ENCODE peak calls at places on chromosomes 13 and 19, in seven cellular contexts. One of them, this sample, is unnamed.

GRCh38 chr13:49679244-49679643 is 12.0 kb downstream of the EBPL start:
- DNase-seq in sigmoid colon: no peak
- DNase-seq in tibial nerve: no peak
- DNase-seq in K562: no peak
- DNase-seq in body of pancreas: peak
- DNase-seq in stomach: peak
- DNase-seq in upper lobe of left lung: no peak
- DNase-seq in this sample: no peak

GRCh38 chr19:15529774-15530372 is 21.5 kb downstream of the CYP4F22 start:
- DNase-seq in body of pancreas: no peak
- DNase-seq in tibial nerve: no peak
- DNase-seq in upper lobe of left lung: no peak
- DNase-seq in sigmoid colon: no peak
- DNase-seq in K562: no peak
- DNase-seq in stomach: peak
- DNase-seq in this sample: no peak

GRCh38 chr19:23070353-23070781 is 46.5 kb upstream of the ZNF730 start:
- DNase-seq in tibial nerve: no peak
- DNase-seq in stomach: no peak
- DNase-seq in K562: peak
- DNase-seq in body of pancreas: peak
- DNase-seq in upper lobe of left lung: peak
- DNase-seq in sigmoid colon: peak
- DNase-seq in this sample: peak

GRCh38 chr13:35866801-35867200 is 264.4 kb downstream of the DCLK1 start:
- DNase-seq in upper lobe of left lung: no peak
- DNase-seq in sigmoid colon: no peak
- DNase-seq in tibial nerve: no peak
- DNase-seq in K562: no peak
- DNase-seq in body of pancreas: no peak
- DNase-seq in stomach: no peak
- DNase-seq in this sample: no peak

GRCh38 chr19:916645-917322 is 349 bp upstream of the KISS1R start:
- DNase-seq in stomach: no peak
- DNase-seq in K562: peak
- DNase-seq in upper lobe of left lung: no peak
- DNase-seq in tibial nerve: no peak
- DNase-seq in body of pancreas: no peak
- DNase-seq in sigmoid colon: no peak
- DNase-seq in this sample: no peak

GRCh38 chr13:45541806-45542205 is 73.7 kb downstream of the ERICH6B start:
- DNase-seq in body of pancreas: no peak
- DNase-seq in upper lobe of left lung: peak
- DNase-seq in stomach: no peak
- DNase-seq in K562: no peak
- DNase-seq in sigmoid colon: no peak
- DNase-seq in tibial nerve: no peak
- DNase-seq in this sample: no peak

GRCh38 chr13:50677687-50678463 is 165.6 kb downstream of the DLEU7 start:
- DNase-seq in stomach: no peak
- DNase-seq in upper lobe of left lung: no peak
- DNase-seq in tibial nerve: no peak
- DNase-seq in K562: no peak
- DNase-seq in sigmoid colon: no peak
- DNase-seq in body of pancreas: no peak
- DNase-seq in this sample: no peak

GRCh38 chr19:32255566-32256295 is 89.7 kb upstream of the ZNF507 start:
- DNase-seq in K562: no peak
- DNase-seq in tibial nerve: no peak
- DNase-seq in stomach: no peak
- DNase-seq in sigmoid colon: no peak
- DNase-seq in upper lobe of left lung: no peak
- DNase-seq in body of pancreas: no peak
- DNase-seq in this sample: no peak

GRCh38 chr13:51524846-51525566 is 59.3 kb upstream of the WDFY2 start:
- DNase-seq in K562: no peak
- DNase-seq in sigmoid colon: no peak
- DNase-seq in body of pancreas: no peak
- DNase-seq in tibial nerve: no peak
- DNase-seq in stomach: no peak
- DNase-seq in upper lobe of left lung: no peak
- DNase-seq in this sample: no peak

GRCh38 chr13:109770436-109770835 is 15.9 kb downstream of the IRS2 start:
- DNase-seq in sigmoid colon: no peak
- DNase-seq in stomach: no peak
- DNase-seq in upper lobe of left lung: no peak
- DNase-seq in K562: no peak
- DNase-seq in tibial nerve: no peak
- DNase-seq in body of pancreas: no peak
- DNase-seq in this sample: no peak

GRCh38 chr19:14366529-14366928 is 14.7 kb upstream of the ADGRE5 start:
- DNase-seq in K562: peak
- DNase-seq in body of pancreas: peak
- DNase-seq in upper lobe of left lung: no peak
- DNase-seq in tibial nerve: peak
- DNase-seq in sigmoid colon: peak
- DNase-seq in stomach: peak
- DNase-seq in this sample: peak

GRCh38 chr13:73069206-73069815 is 10.5 kb downstream of the KLF5 start:
- DNase-seq in stomach: no peak
- DNase-seq in sigmoid colon: no peak
- DNase-seq in K562: no peak
- DNase-seq in body of pancreas: no peak
- DNase-seq in tibial nerve: no peak
- DNase-seq in upper lobe of left lung: no peak
- DNase-seq in this sample: no peak

GRCh38 chr19:23762884-23763711 is 4.4 kb upstream of the ZNF681 start:
- DNase-seq in upper lobe of left lung: peak
- DNase-seq in body of pancreas: peak
- DNase-seq in sigmoid colon: peak
- DNase-seq in stomach: peak
- DNase-seq in tibial nerve: peak
- DNase-seq in K562: peak
- DNase-seq in this sample: peak

GRCh38 chr13:47508518-47509228 is 492.4 kb downstream of the SUCLA2 start:
- DNase-seq in sigmoid colon: no peak
- DNase-seq in tibial nerve: no peak
- DNase-seq in stomach: no peak
- DNase-seq in upper lobe of left lung: no peak
- DNase-seq in K562: no peak
- DNase-seq in body of pancreas: no peak
- DNase-seq in this sample: no peak

GRCh38 chr13:113552079-113552478 is 32.5 kb upstream of the TFDP1 start:
- DNase-seq in sigmoid colon: no peak
- DNase-seq in upper lobe of left lung: no peak
- DNase-seq in K562: no peak
- DNase-seq in body of pancreas: no peak
- DNase-seq in stomach: peak
- DNase-seq in tibial nerve: no peak
- DNase-seq in this sample: no peak

GRCh38 chr13:33015275-33015674 is 948 bp upstream of the KL start:
- DNase-seq in upper lobe of left lung: no peak
- DNase-seq in K562: no peak
- DNase-seq in stomach: no peak
- DNase-seq in body of pancreas: no peak
- DNase-seq in tibial nerve: no peak
- DNase-seq in sigmoid colon: no peak
- DNase-seq in this sample: peak

GRCh38 chr19:47228937-47229673 is 1.9 kb downstream of the BBC3 start:
- DNase-seq in sigmoid colon: peak
- DNase-seq in tibial nerve: no peak
- DNase-seq in stomach: no peak
- DNase-seq in upper lobe of left lung: no peak
- DNase-seq in K562: peak
- DNase-seq in body of pancreas: no peak
- DNase-seq in this sample: peak

GRCh38 chr13:97057196-97057595 is 62.9 kb upstream of the OXGR1 start:
- DNase-seq in sigmoid colon: no peak
- DNase-seq in upper lobe of left lung: no peak
- DNase-seq in tibial nerve: no peak
- DNase-seq in body of pancreas: no peak
- DNase-seq in K562: no peak
- DNase-seq in stomach: no peak
- DNase-seq in this sample: no peak

GRCh38 chr19:4723465-4724251 is at the start of gene DPP9:
- DNase-seq in stomach: peak
- DNase-seq in body of pancreas: peak
- DNase-seq in sigmoid colon: peak
- DNase-seq in upper lobe of left lung: peak
- DNase-seq in tibial nerve: peak
- DNase-seq in K562: peak
- DNase-seq in this sample: peak
- TF ChIP-seq POLR2A in stomach: no peak
- TF ChIP-seq POLR2A in body of pancreas: peak
- TF ChIP-seq POLR2A in sigmoid colon: no peak
- TF ChIP-seq POLR2A in upper lobe of left lung: no peak
- TF ChIP-seq POLR2A in tibial nerve: peak
- TF ChIP-seq POLR2A in K562: no peak
- TF ChIP-seq POLR2A in this sample: no peak

GRCh38 chr19:5563008-5563431 is 4.7 kb downstream of the TINCR start:
- DNase-seq in tibial nerve: no peak
- DNase-seq in body of pancreas: no peak
- DNase-seq in stomach: no peak
- DNase-seq in sigmoid colon: no peak
- DNase-seq in K562: no peak
- DNase-seq in upper lobe of left lung: no peak
- DNase-seq in this sample: no peak
- TF ChIP-seq CTCF in tibial nerve: no peak
- TF ChIP-seq CTCF in body of pancreas: no peak
- TF ChIP-seq CTCF in stomach: no peak
- TF ChIP-seq CTCF in sigmoid colon: no peak
- TF ChIP-seq CTCF in K562: no peak
- TF ChIP-seq CTCF in upper lobe of left lung: no peak
- TF ChIP-seq CTCF in this sample: no peak

DNA sequence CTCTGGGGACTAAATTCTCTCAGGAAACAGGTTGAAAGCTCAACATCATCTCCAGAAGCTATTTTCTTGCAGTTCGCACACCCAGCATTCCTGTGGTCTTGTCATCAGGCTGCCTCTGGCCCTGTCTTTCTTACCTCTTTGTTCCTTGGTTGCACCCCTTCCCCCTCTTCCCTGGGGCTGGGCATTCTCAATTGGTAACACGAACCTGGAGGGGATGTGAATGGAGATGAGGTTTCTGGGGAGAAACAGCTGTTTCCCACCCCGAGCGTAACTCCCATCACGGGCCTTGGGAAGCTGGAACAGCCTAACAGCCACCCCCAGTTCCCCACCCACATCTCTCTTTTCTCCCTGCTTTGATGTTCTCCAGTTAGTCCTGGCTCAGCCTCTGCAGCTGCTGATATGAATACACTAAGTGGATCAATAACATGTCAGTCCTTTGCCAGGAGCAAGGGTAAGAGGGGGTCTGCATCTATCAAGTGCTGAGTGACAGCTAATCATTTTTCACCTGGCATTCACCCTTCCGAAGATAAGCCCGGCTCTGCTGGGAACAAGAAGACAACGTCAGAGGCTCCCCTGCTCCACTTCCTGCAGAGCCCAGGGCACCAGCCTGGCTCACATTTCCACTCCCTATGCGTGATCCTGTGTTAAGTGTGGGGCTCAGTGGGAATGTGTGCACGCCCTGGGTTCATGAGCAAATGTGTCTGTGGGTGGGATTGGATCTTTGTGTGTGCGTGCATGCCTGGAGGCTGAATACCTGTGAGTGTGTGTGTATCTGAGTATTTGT is 74.0 kb upstream of the KCTD15 start:
- DNase-seq in body of pancreas: peak
- DNase-seq in sigmoid colon: no peak
- DNase-seq in K562: no peak
- DNase-seq in tibial nerve: no peak
- DNase-seq in stomach: no peak
- DNase-seq in upper lobe of left lung: no peak
- DNase-seq in this sample: no peak
- TF ChIP-seq POLR2A in body of pancreas: no peak
- TF ChIP-seq POLR2A in sigmoid colon: no peak
- TF ChIP-seq POLR2A in K562: no peak
- TF ChIP-seq POLR2A in tibial nerve: no peak
- TF ChIP-seq POLR2A in stomach: no peak
- TF ChIP-seq POLR2A in upper lobe of left lung: no peak
- TF ChIP-seq POLR2A in this sample: no peak

GRCh38 chr19:2255112-2255845 is 938 bp downstream of the JSRP1 start:
- DNase-seq in sigmoid colon: no peak
- DNase-seq in K562: no peak
- DNase-seq in tibial nerve: no peak
- DNase-seq in body of pancreas: no peak
- DNase-seq in upper lobe of left lung: peak
- DNase-seq in stomach: no peak
- DNase-seq in this sample: no peak

GRCh38 chr19:2254052-2254872 is 2.0 kb downstream of the JSRP1 start:
- DNase-seq in body of pancreas: no peak
- DNase-seq in upper lobe of left lung: no peak
- DNase-seq in sigmoid colon: no peak
- DNase-seq in K562: no peak
- DNase-seq in stomach: no peak
- DNase-seq in tibial nerve: no peak
- DNase-seq in this sample: peak

GRCh38 chr19:2259331-2259730 is 3.1 kb upstream of the JSRP1 start:
- DNase-seq in upper lobe of left lung: no peak
- DNase-seq in body of pancreas: no peak
- DNase-seq in tibial nerve: no peak
- DNase-seq in sigmoid colon: no peak
- DNase-seq in stomach: no peak
- DNase-seq in K562: no peak
- DNase-seq in this sample: no peak

GRCh38 chr19:2253106-2254051 is 2.8 kb downstream of the JSRP1 start:
- DNase-seq in tibial nerve: no peak
- DNase-seq in upper lobe of left lung: peak
- DNase-seq in sigmoid colon: no peak
- DNase-seq in stomach: no peak
- DNase-seq in body of pancreas: no peak
- DNase-seq in K562: no peak
- DNase-seq in this sample: no peak

DNA sequence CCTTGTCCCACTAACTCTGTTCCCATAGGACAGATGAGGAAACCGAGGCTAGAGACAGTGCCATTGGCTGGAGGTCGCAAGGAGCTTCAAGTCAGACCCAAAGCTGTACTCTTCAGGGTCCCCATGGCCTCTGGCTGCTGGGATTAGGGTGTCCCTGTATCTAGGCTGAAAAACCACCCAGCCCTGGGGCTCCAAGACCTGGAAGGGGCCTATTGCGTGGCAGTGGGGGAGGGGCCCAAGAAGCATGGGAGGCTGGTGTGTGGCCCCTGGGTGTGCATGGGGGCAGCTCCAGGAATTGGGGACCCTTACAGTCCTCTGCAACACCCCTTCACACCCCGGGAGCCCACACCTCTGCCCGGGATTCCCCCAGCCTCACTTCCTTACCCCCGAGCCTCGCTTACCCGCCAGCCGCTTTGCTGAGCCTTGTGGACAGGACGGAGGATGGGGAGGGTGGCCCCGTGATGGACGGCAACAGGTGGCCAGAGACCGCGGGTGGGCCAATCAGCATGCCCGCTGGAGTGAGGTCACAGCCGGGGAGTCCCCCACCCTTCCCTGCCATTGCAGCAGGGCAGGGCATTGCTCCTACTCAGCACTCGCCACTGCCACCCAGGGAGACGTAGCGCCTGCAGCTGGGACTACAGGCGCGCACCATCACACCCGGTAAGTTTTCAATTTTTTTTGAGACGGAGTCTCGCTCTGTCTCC is at the start of gene JSRP1:
- DNase-seq in K562: no peak
- DNase-seq in body of pancreas: no peak
- DNase-seq in tibial nerve: no peak
- DNase-seq in stomach: no peak
- DNase-seq in upper lobe of left lung: peak
- DNase-seq in sigmoid colon: no peak
- DNase-seq in this sample: no peak
- TF ChIP-seq CTCF in K562: no peak
- TF ChIP-seq CTCF in body of pancreas: no peak
- TF ChIP-seq CTCF in tibial nerve: no peak
- TF ChIP-seq CTCF in stomach: no peak
- TF ChIP-seq CTCF in upper lobe of left lung: no peak
- TF ChIP-seq CTCF in sigmoid colon: no peak
- TF ChIP-seq CTCF in this sample: no peak

This sample was measured in adrenal gland.